ENCODE peak calls at places on chromosomes 12 and 14, in four cellular contexts. One of them, this sample, is unnamed.

GRCh38 chr12:1870086-1870485 is 48.4 kb downstream of the CACNA2D4 start:
- DNase-seq in NCI-H69: no peak
- DNase-seq in endothelial cell: no peak
- DNase-seq in KG1: no peak
- DNase-seq in this sample: no peak

GRCh38 chr12:86719381-86719780 is 463.2 kb upstream of the MGAT4C start:
- DNase-seq in NCI-H69: no peak
- DNase-seq in endothelial cell: no peak
- DNase-seq in KG1: no peak
- DNase-seq in this sample: no peak

GRCh38 chr14:34713681-34714319 is 593 bp downstream of the CFL2 start:
- DNase-seq in NCI-H69: peak
- DNase-seq in endothelial cell: no peak
- DNase-seq in KG1: no peak
- DNase-seq in this sample: peak

GRCh38 chr12:121455766-121456420 is 56.0 kb downstream of the RNF34 start:
- DNase-seq in NCI-H69: no peak
- DNase-seq in endothelial cell: no peak
- DNase-seq in KG1: no peak
- DNase-seq in this sample: no peak

GRCh38 chr12:28424965-28425364 is 234.7 kb downstream of the CCDC91 start:
- DNase-seq in NCI-H69: no peak
- DNase-seq in endothelial cell: no peak
- DNase-seq in KG1: no peak
- DNase-seq in this sample: peak

GRCh38 chr14:35335388-35336092 is 43.4 kb downstream of the PSMA6 start:
- DNase-seq in NCI-H69: peak
- DNase-seq in endothelial cell: no peak
- DNase-seq in KG1: no peak
- DNase-seq in this sample: peak

GRCh38 chr12:122790393-122791075 is 16.2 kb downstream of the CCDC62 start:
- DNase-seq in NCI-H69: no peak
- DNase-seq in endothelial cell: no peak
- DNase-seq in KG1: no peak
- DNase-seq in this sample: no peak

GRCh38 chr14:68535404-68536024 is 257.4 kb downstream of the ZFP36L1 start:
- DNase-seq in NCI-H69: no peak
- DNase-seq in endothelial cell: no peak
- DNase-seq in KG1: no peak
- DNase-seq in this sample: no peak

GRCh38 chr14:90513151-90514014 is 116.6 kb downstream of the CALM1 start:
- DNase-seq in NCI-H69: peak
- DNase-seq in endothelial cell: peak
- DNase-seq in KG1: no peak
- DNase-seq in this sample: peak

GRCh38 chr12:52903285-52903854 is 1.5 kb downstream of the KRT8 start:
- DNase-seq in NCI-H69: peak
- DNase-seq in endothelial cell: peak
- DNase-seq in KG1: no peak
- DNase-seq in this sample: peak

GRCh38 chr12:127485528-127485927 is 781.4 kb upstream of the TMEM132C start:
- DNase-seq in NCI-H69: peak
- DNase-seq in endothelial cell: no peak
- DNase-seq in KG1: peak
- DNase-seq in this sample: peak

GRCh38 chr12:107014050-107014449 is 27.1 kb upstream of the MTERF2 start:
- DNase-seq in NCI-H69: peak
- DNase-seq in endothelial cell: no peak
- DNase-seq in KG1: no peak
- DNase-seq in this sample: peak

GRCh38 chr12:110345963-110346362 is 57.5 kb downstream of the ANAPC7 start:
- DNase-seq in NCI-H69: no peak
- DNase-seq in endothelial cell: no peak
- DNase-seq in KG1: no peak
- DNase-seq in this sample: no peak

GRCh38 chr12:93921511-93921910 is 226.9 kb upstream of the PLXNC1 start:
- DNase-seq in NCI-H69: no peak
- DNase-seq in endothelial cell: no peak
- DNase-seq in KG1: no peak
- DNase-seq in this sample: no peak

GRCh38 chr12:120584343-120585149 is 3.3 kb upstream of the POP5 start:
- DNase-seq in NCI-H69: peak
- DNase-seq in endothelial cell: peak
- DNase-seq in KG1: no peak
- DNase-seq in this sample: peak

GRCh38 chr12:132827763-132828703 is 636 bp downstream of the GOLGA3 start:
- DNase-seq in NCI-H69: peak
- DNase-seq in endothelial cell: peak
- DNase-seq in KG1: no peak
- DNase-seq in this sample: peak

GRCh38 chr14:76298896-76299295 is 77.0 kb upstream of the ESRRB start:
- DNase-seq in NCI-H69: no peak
- DNase-seq in endothelial cell: no peak
- DNase-seq in KG1: no peak
- DNase-seq in this sample: no peak

GRCh38 chr12:65313704-65314317 is 35.3 kb downstream of the MSRB3 start:
- DNase-seq in NCI-H69: peak
- DNase-seq in endothelial cell: no peak
- DNase-seq in KG1: no peak
- DNase-seq in this sample: peak

GRCh38 chr12:21972055-21972454 is 30.8 kb upstream of the ABCC9 start:
- DNase-seq in NCI-H69: no peak
- DNase-seq in endothelial cell: no peak
- DNase-seq in KG1: no peak
- DNase-seq in this sample: no peak

GRCh38 chr14:76784881-76785280 is 23.6 kb downstream of the VASH1 start:
- DNase-seq in NCI-H69: peak
- DNase-seq in endothelial cell: peak
- DNase-seq in KG1: peak
- DNase-seq in this sample: peak

GRCh38 chr12:93243689-93244513 is 133.8 kb upstream of the NUDT4 start:
- DNase-seq in NCI-H69: peak
- DNase-seq in endothelial cell: no peak
- DNase-seq in KG1: peak
- DNase-seq in this sample: peak

GRCh38 chr14:99465288-99465687 is 15.4 kb downstream of the SETD3 start:
- DNase-seq in NCI-H69: no peak
- DNase-seq in endothelial cell: no peak
- DNase-seq in KG1: no peak
- DNase-seq in this sample: no peak

GRCh38 chr12:27762757-27763156 is 17.3 kb upstream of the KLHL42 start:
- DNase-seq in NCI-H69: no peak
- DNase-seq in endothelial cell: no peak
- DNase-seq in KG1: no peak
- DNase-seq in this sample: no peak

GRCh38 chr12:62703011-62703380 is 232.0 kb downstream of the PPM1H start:
- DNase-seq in NCI-H69: no peak
- DNase-seq in endothelial cell: no peak
- DNase-seq in KG1: no peak
- DNase-seq in this sample: no peak

GRCh38 chr14:96146131-96146771 is 58.4 kb upstream of the BDKRB2 start:
- DNase-seq in NCI-H69: peak
- DNase-seq in endothelial cell: no peak
- DNase-seq in KG1: no peak
- DNase-seq in this sample: no peak

GRCh38 chr14:30790827-30791226 is 83.5 kb upstream of the COCH start:
- DNase-seq in NCI-H69: no peak
- DNase-seq in endothelial cell: no peak
- DNase-seq in KG1: no peak
- DNase-seq in this sample: no peak

GRCh38 chr12:3313655-3314305 is 177.2 kb upstream of the PRMT8 start:
- DNase-seq in NCI-H69: peak
- DNase-seq in endothelial cell: peak
- DNase-seq in KG1: no peak
- DNase-seq in this sample: peak

GRCh38 chr14:23916038-23916437 is 37.5 kb upstream of the DHRS4 start:
- DNase-seq in NCI-H69: no peak
- DNase-seq in endothelial cell: no peak
- DNase-seq in KG1: no peak
- DNase-seq in this sample: no peak

GRCh38 chr12:125944446-125944845 is 879.2 kb downstream of the AACS start:
- DNase-seq in NCI-H69: no peak
- DNase-seq in endothelial cell: no peak
- DNase-seq in KG1: no peak
- DNase-seq in this sample: no peak

GRCh38 chr14:69580009-69580577 is 5.4 kb upstream of the CCDC177 start:
- DNase-seq in NCI-H69: peak
- DNase-seq in endothelial cell: peak
- DNase-seq in KG1: peak
- DNase-seq in this sample: peak

GRCh38 chr14:95327558-95328374 is 8.1 kb upstream of the CLMN start:
- DNase-seq in NCI-H69: no peak
- DNase-seq in endothelial cell: no peak
- DNase-seq in KG1: no peak
- DNase-seq in this sample: no peak

GRCh38 chr14:96632363-96632758 is 130.2 kb downstream of the PAPOLA start:
- DNase-seq in NCI-H69: no peak
- DNase-seq in endothelial cell: no peak
- DNase-seq in KG1: no peak
- DNase-seq in this sample: no peak

GRCh38 chr12:65318186-65318685 is 39.8 kb downstream of the MSRB3 start:
- DNase-seq in NCI-H69: no peak
- DNase-seq in endothelial cell: no peak
- DNase-seq in KG1: no peak
- DNase-seq in this sample: no peak

GRCh38 chr12:52876371-52876770 is 27.6 kb upstream of the KRT78 start:
- DNase-seq in NCI-H69: peak
- DNase-seq in endothelial cell: no peak
- DNase-seq in KG1: no peak
- DNase-seq in this sample: no peak

GRCh38 chr12:78898416-78898815 is 33.8 kb downstream of the SYT1 start:
- DNase-seq in NCI-H69: peak
- DNase-seq in endothelial cell: no peak
- DNase-seq in KG1: no peak
- DNase-seq in this sample: peak

This sample was measured in DMS53.